ENCODE peak calls at places on chromosomes 12 and 14, in nine cellular contexts. One of them, this sample, is unnamed. For H3K4me1, the result is how much of the 10 kb centered on the place peaks cover.

GRCh38 chr14:104878582-104878981 is 13.5 kb downstream of the CEP170B start:
- DNase-seq in CD4-positive, CD25-positive, alpha-beta regulatory T cell: no peak
- DNase-seq in neural progenitor cell: no peak
- DNase-seq in fibroblast of lung: no peak
- DNase-seq in ascending aorta: no peak
- DNase-seq in neuronal stem cell: no peak
- DNase-seq in DND-41: no peak
- DNase-seq in OCI-LY7: no peak
- DNase-seq in CD8-positive, alpha-beta T cell: no peak
- DNase-seq in this sample: no peak

GRCh38 chr12:116171549-116171948 is 105.9 kb downstream of the MED13L start:
- DNase-seq in CD4-positive, CD25-positive, alpha-beta regulatory T cell: no peak
- DNase-seq in neural progenitor cell: no peak
- DNase-seq in fibroblast of lung: peak
- DNase-seq in ascending aorta: no peak
- DNase-seq in neuronal stem cell: no peak
- DNase-seq in DND-41: no peak
- DNase-seq in OCI-LY7: no peak
- DNase-seq in CD8-positive, alpha-beta T cell: no peak
- DNase-seq in this sample: no peak

GRCh38 chr12:67943295-67943892 is 45.9 kb upstream of the IFNG-AS1 start:
- DNase-seq in CD4-positive, CD25-positive, alpha-beta regulatory T cell: peak
- DNase-seq in neural progenitor cell: peak
- DNase-seq in fibroblast of lung: peak
- DNase-seq in ascending aorta: no peak
- DNase-seq in neuronal stem cell: peak
- DNase-seq in DND-41: peak
- DNase-seq in OCI-LY7: peak
- DNase-seq in CD8-positive, alpha-beta T cell: peak
- DNase-seq in this sample: peak

GRCh38 chr12:124295431-124296058 is 652 bp downstream of the RFLNA start:
- DNase-seq in CD4-positive, CD25-positive, alpha-beta regulatory T cell: no peak
- DNase-seq in neural progenitor cell: peak
- DNase-seq in fibroblast of lung: no peak
- DNase-seq in ascending aorta: no peak
- DNase-seq in neuronal stem cell: no peak
- DNase-seq in DND-41: no peak
- DNase-seq in OCI-LY7: no peak
- DNase-seq in CD8-positive, alpha-beta T cell: no peak
- DNase-seq in this sample: no peak

GRCh38 chr12:128817115-128818015 is 6.4 kb downstream of the SLC15A4 start:
- DNase-seq in CD4-positive, CD25-positive, alpha-beta regulatory T cell: no peak
- DNase-seq in neural progenitor cell: no peak
- DNase-seq in fibroblast of lung: peak
- DNase-seq in ascending aorta: peak
- DNase-seq in neuronal stem cell: no peak
- DNase-seq in DND-41: no peak
- DNase-seq in OCI-LY7: no peak
- DNase-seq in CD8-positive, alpha-beta T cell: no peak
- DNase-seq in this sample: no peak

GRCh38 chr14:29243355-29243754 is 476.8 kb downstream of the FOXG1 start:
- DNase-seq in CD4-positive, CD25-positive, alpha-beta regulatory T cell: no peak
- DNase-seq in neural progenitor cell: no peak
- DNase-seq in fibroblast of lung: peak
- DNase-seq in ascending aorta: no peak
- DNase-seq in neuronal stem cell: no peak
- DNase-seq in DND-41: no peak
- DNase-seq in OCI-LY7: no peak
- DNase-seq in CD8-positive, alpha-beta T cell: no peak
- DNase-seq in this sample: no peak

GRCh38 chr12:50110127-50110761 is 1.8 kb upstream of the COX14 start:
- DNase-seq in CD4-positive, CD25-positive, alpha-beta regulatory T cell: no peak
- DNase-seq in neural progenitor cell: no peak
- DNase-seq in fibroblast of lung: no peak
- DNase-seq in ascending aorta: no peak
- DNase-seq in neuronal stem cell: no peak
- DNase-seq in DND-41: no peak
- DNase-seq in OCI-LY7: peak
- DNase-seq in CD8-positive, alpha-beta T cell: no peak
- DNase-seq in this sample: no peak

GRCh38 chr14:95319312-95320075 is at the start of gene CLMN:
- DNase-seq in CD4-positive, CD25-positive, alpha-beta regulatory T cell: peak
- DNase-seq in neural progenitor cell: peak
- DNase-seq in fibroblast of lung: peak
- DNase-seq in ascending aorta: no peak
- DNase-seq in neuronal stem cell: peak
- DNase-seq in DND-41: peak
- DNase-seq in OCI-LY7: peak
- DNase-seq in CD8-positive, alpha-beta T cell: peak
- DNase-seq in this sample: peak

GRCh38 chr12:124109760-124110159 is 136.7 kb downstream of the ZNF664 start:
- DNase-seq in CD4-positive, CD25-positive, alpha-beta regulatory T cell: no peak
- DNase-seq in neural progenitor cell: peak
- DNase-seq in fibroblast of lung: no peak
- DNase-seq in ascending aorta: no peak
- DNase-seq in neuronal stem cell: no peak
- DNase-seq in DND-41: peak
- DNase-seq in OCI-LY7: peak
- DNase-seq in CD8-positive, alpha-beta T cell: no peak
- DNase-seq in this sample: no peak

GRCh38 chr12:83656004-83656403 is 969.3 kb downstream of the TMTC2 start:
- DNase-seq in CD4-positive, CD25-positive, alpha-beta regulatory T cell: no peak
- DNase-seq in neural progenitor cell: no peak
- DNase-seq in fibroblast of lung: no peak
- DNase-seq in ascending aorta: no peak
- DNase-seq in neuronal stem cell: no peak
- DNase-seq in DND-41: no peak
- DNase-seq in OCI-LY7: no peak
- DNase-seq in CD8-positive, alpha-beta T cell: no peak
- DNase-seq in this sample: no peak

GRCh38 chr12:1544991-1545700 is 49.2 kb downstream of the FBXL14 start:
- DNase-seq in CD4-positive, CD25-positive, alpha-beta regulatory T cell: no peak
- DNase-seq in neural progenitor cell: no peak
- DNase-seq in fibroblast of lung: peak
- DNase-seq in ascending aorta: no peak
- DNase-seq in neuronal stem cell: no peak
- DNase-seq in DND-41: no peak
- DNase-seq in OCI-LY7: peak
- DNase-seq in CD8-positive, alpha-beta T cell: no peak
- DNase-seq in this sample: no peak

GRCh38 chr12:99271071-99271470 is 376.5 kb upstream of the GARIN6 start:
- DNase-seq in CD4-positive, CD25-positive, alpha-beta regulatory T cell: no peak
- DNase-seq in neural progenitor cell: no peak
- DNase-seq in fibroblast of lung: peak
- DNase-seq in ascending aorta: no peak
- DNase-seq in neuronal stem cell: no peak
- DNase-seq in DND-41: no peak
- DNase-seq in OCI-LY7: no peak
- DNase-seq in CD8-positive, alpha-beta T cell: no peak
- DNase-seq in this sample: no peak

GRCh38 chr12:125408718-125409117 is 343.5 kb downstream of the AACS start:
- DNase-seq in CD4-positive, CD25-positive, alpha-beta regulatory T cell: no peak
- DNase-seq in neural progenitor cell: no peak
- DNase-seq in fibroblast of lung: no peak
- DNase-seq in ascending aorta: no peak
- DNase-seq in neuronal stem cell: no peak
- DNase-seq in DND-41: no peak
- DNase-seq in OCI-LY7: no peak
- DNase-seq in CD8-positive, alpha-beta T cell: no peak
- DNase-seq in this sample: no peak

GRCh38 chr12:28963554-28963953 is 185.5 kb upstream of the FAR2 start:
- DNase-seq in CD4-positive, CD25-positive, alpha-beta regulatory T cell: no peak
- DNase-seq in neural progenitor cell: peak
- DNase-seq in fibroblast of lung: peak
- DNase-seq in ascending aorta: no peak
- DNase-seq in neuronal stem cell: no peak
- DNase-seq in DND-41: no peak
- DNase-seq in OCI-LY7: peak
- DNase-seq in CD8-positive, alpha-beta T cell: no peak
- DNase-seq in this sample: no peak

GRCh38 chr14:94005324-94005723 is 8.2 kb downstream of the CCDC197 start:
- DNase-seq in CD4-positive, CD25-positive, alpha-beta regulatory T cell: no peak
- DNase-seq in neural progenitor cell: no peak
- DNase-seq in fibroblast of lung: no peak
- DNase-seq in ascending aorta: no peak
- DNase-seq in neuronal stem cell: no peak
- DNase-seq in DND-41: no peak
- DNase-seq in OCI-LY7: peak
- DNase-seq in CD8-positive, alpha-beta T cell: no peak
- DNase-seq in this sample: no peak

GRCh38 chr12:88756917-88757316 is 176.6 kb upstream of the KITLG start:
- DNase-seq in CD4-positive, CD25-positive, alpha-beta regulatory T cell: no peak
- DNase-seq in neural progenitor cell: no peak
- DNase-seq in fibroblast of lung: no peak
- DNase-seq in ascending aorta: no peak
- DNase-seq in neuronal stem cell: no peak
- DNase-seq in DND-41: no peak
- DNase-seq in OCI-LY7: no peak
- DNase-seq in CD8-positive, alpha-beta T cell: no peak
- DNase-seq in this sample: no peak
- H3K4me1 ChIP-seq in CD4-positive, CD25-positive, alpha-beta regulatory T cell: under half
- H3K4me1 ChIP-seq in neural progenitor cell: under half
- H3K4me1 ChIP-seq in fibroblast of lung: under half
- H3K4me1 ChIP-seq in ascending aorta: under half
- H3K4me1 ChIP-seq in neuronal stem cell: under half
- H3K4me1 ChIP-seq in DND-41: under half
- H3K4me1 ChIP-seq in OCI-LY7: under half
- H3K4me1 ChIP-seq in CD8-positive, alpha-beta T cell: under half
- H3K4me1 ChIP-seq in this sample: under half

GRCh38 chr14:69640931-69641330 is 29.5 kb downstream of the SUSD6 start:
- DNase-seq in CD4-positive, CD25-positive, alpha-beta regulatory T cell: no peak
- DNase-seq in neural progenitor cell: no peak
- DNase-seq in fibroblast of lung: no peak
- DNase-seq in ascending aorta: no peak
- DNase-seq in neuronal stem cell: no peak
- DNase-seq in DND-41: no peak
- DNase-seq in OCI-LY7: no peak
- DNase-seq in CD8-positive, alpha-beta T cell: no peak
- DNase-seq in this sample: no peak

GRCh38 chr14:69634871-69635270 is 23.5 kb downstream of the SUSD6 start:
- DNase-seq in CD4-positive, CD25-positive, alpha-beta regulatory T cell: no peak
- DNase-seq in neural progenitor cell: no peak
- DNase-seq in fibroblast of lung: no peak
- DNase-seq in ascending aorta: no peak
- DNase-seq in neuronal stem cell: no peak
- DNase-seq in DND-41: no peak
- DNase-seq in OCI-LY7: no peak
- DNase-seq in CD8-positive, alpha-beta T cell: no peak
- DNase-seq in this sample: no peak

GRCh38 chr14:69636051-69636639 is 24.7 kb downstream of the SUSD6 start:
- DNase-seq in CD4-positive, CD25-positive, alpha-beta regulatory T cell: peak
- DNase-seq in neural progenitor cell: no peak
- DNase-seq in fibroblast of lung: no peak
- DNase-seq in ascending aorta: no peak
- DNase-seq in neuronal stem cell: no peak
- DNase-seq in DND-41: no peak
- DNase-seq in OCI-LY7: peak
- DNase-seq in CD8-positive, alpha-beta T cell: no peak
- DNase-seq in this sample: no peak

GRCh38 chr14:69636718-69637480 is 25.5 kb downstream of the SUSD6 start:
- DNase-seq in CD4-positive, CD25-positive, alpha-beta regulatory T cell: no peak
- DNase-seq in neural progenitor cell: no peak
- DNase-seq in fibroblast of lung: no peak
- DNase-seq in ascending aorta: no peak
- DNase-seq in neuronal stem cell: no peak
- DNase-seq in DND-41: no peak
- DNase-seq in OCI-LY7: no peak
- DNase-seq in CD8-positive, alpha-beta T cell: no peak
- DNase-seq in this sample: no peak

DNA sequence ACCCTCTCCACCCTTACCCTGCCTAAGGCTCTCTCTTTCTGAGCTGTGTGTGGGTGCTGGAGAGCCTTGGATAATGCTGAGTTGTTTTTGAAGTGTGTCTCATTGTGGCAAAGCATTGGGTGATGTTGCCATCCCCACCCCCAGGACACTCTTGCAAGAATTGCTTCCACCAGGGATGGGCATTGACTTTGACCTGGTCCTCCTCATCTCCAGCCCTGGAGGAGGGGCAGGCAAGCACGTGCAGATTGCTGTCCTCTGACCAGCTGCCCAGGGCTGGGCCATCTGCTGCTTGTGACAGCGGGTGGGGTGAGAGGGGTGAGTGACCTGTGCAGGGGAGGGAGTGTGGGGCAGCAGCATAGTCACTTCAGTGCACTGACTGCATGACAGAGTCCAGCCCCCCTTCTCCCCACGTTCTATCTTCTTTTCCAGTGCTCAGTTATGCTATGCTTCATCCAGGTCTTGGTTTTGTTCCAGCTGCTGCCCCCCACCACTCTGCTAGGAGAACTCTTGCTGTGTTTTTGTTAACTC is 26.2 kb downstream of the SUSD6 start:
- DNase-seq in CD4-positive, CD25-positive, alpha-beta regulatory T cell: no peak
- DNase-seq in neural progenitor cell: peak
- DNase-seq in fibroblast of lung: no peak
- DNase-seq in ascending aorta: no peak
- DNase-seq in neuronal stem cell: no peak
- DNase-seq in DND-41: no peak
- DNase-seq in OCI-LY7: no peak
- DNase-seq in CD8-positive, alpha-beta T cell: no peak
- DNase-seq in this sample: no peak
- H3K4me1 ChIP-seq in CD4-positive, CD25-positive, alpha-beta regulatory T cell: half or more
- H3K4me1 ChIP-seq in neural progenitor cell: half or more
- H3K4me1 ChIP-seq in fibroblast of lung: under half
- H3K4me1 ChIP-seq in ascending aorta: under half
- H3K4me1 ChIP-seq in neuronal stem cell: half or more
- H3K4me1 ChIP-seq in DND-41: under half
- H3K4me1 ChIP-seq in OCI-LY7: half or more
- H3K4me1 ChIP-seq in CD8-positive, alpha-beta T cell: half or more
- H3K4me1 ChIP-seq in this sample: half or more

DNA sequence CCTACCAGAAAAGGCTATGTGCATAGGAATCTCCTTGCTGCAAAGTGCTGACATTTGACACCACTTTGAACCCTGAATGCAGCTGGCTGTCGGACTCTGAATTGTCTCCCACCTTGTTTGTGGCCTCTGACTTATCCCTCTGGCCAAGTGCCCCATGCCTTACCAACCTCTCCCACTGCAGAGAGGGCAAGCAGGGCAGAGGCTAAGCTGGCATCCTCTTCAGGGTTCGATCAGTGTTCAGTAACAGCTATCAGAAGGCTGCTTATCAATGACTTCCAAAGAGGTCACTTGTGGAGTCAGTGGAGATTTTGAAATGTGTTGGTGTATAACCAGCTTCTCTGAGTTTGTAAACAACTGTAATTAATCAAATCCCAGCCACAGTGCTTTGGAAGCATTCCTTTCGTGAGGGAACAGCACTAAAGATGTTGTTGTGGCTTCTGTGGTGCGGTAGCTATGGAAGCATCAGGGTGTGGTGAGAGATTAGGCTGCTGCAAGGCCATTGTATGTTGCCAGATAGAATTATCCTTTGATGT is 22.6 kb upstream of the BMP4 start:
- DNase-seq in CD4-positive, CD25-positive, alpha-beta regulatory T cell: no peak
- DNase-seq in neural progenitor cell: peak
- DNase-seq in fibroblast of lung: peak
- DNase-seq in ascending aorta: no peak
- DNase-seq in neuronal stem cell: peak
- DNase-seq in DND-41: no peak
- DNase-seq in OCI-LY7: no peak
- DNase-seq in CD8-positive, alpha-beta T cell: no peak
- DNase-seq in this sample: no peak
- H3K4me1 ChIP-seq in CD4-positive, CD25-positive, alpha-beta regulatory T cell: under half
- H3K4me1 ChIP-seq in neural progenitor cell: under half
- H3K4me1 ChIP-seq in fibroblast of lung: under half
- H3K4me1 ChIP-seq in ascending aorta: under half
- H3K4me1 ChIP-seq in neuronal stem cell: under half
- H3K4me1 ChIP-seq in DND-41: under half
- H3K4me1 ChIP-seq in OCI-LY7: under half
- H3K4me1 ChIP-seq in CD8-positive, alpha-beta T cell: under half
- H3K4me1 ChIP-seq in this sample: under half

GRCh38 chr14:77364146-77364545 is 12.7 kb downstream of the TMED8 start:
- DNase-seq in CD4-positive, CD25-positive, alpha-beta regulatory T cell: no peak
- DNase-seq in neural progenitor cell: no peak
- DNase-seq in fibroblast of lung: no peak
- DNase-seq in ascending aorta: no peak
- DNase-seq in neuronal stem cell: no peak
- DNase-seq in DND-41: no peak
- DNase-seq in OCI-LY7: no peak
- DNase-seq in CD8-positive, alpha-beta T cell: no peak
- DNase-seq in this sample: no peak
- H3K4me1 ChIP-seq in CD4-positive, CD25-positive, alpha-beta regulatory T cell: under half
- H3K4me1 ChIP-seq in neural progenitor cell: under half
- H3K4me1 ChIP-seq in fibroblast of lung: under half
- H3K4me1 ChIP-seq in ascending aorta: under half
- H3K4me1 ChIP-seq in neuronal stem cell: under half
- H3K4me1 ChIP-seq in DND-41: under half
- H3K4me1 ChIP-seq in OCI-LY7: under half
- H3K4me1 ChIP-seq in CD8-positive, alpha-beta T cell: under half
- H3K4me1 ChIP-seq in this sample: under half